ENCODE peak calls at places on chromosome 9, in four cellular contexts. V, O, U and D are unnamed samples.

GRCh38 chr9:36912620-36913019 is 121.4 kb downstream of the PAX5 start:
- DNase-seq in V (no peak), O (no peak), U (no peak), D (no peak)

GRCh38 chr9:126773004-126773607 is 31.7 kb upstream of the ZBTB43 start:
- DNase-seq in V (no peak), O (no peak), U (peak), D (peak)

GRCh38 chr9:116074658-116075057 is 78.9 kb upstream of the PAPPA start:
- DNase-seq in V (no peak), O (no peak), U (no peak), D (no peak)

GRCh38 chr9:3963266-3964019 is 336.4 kb downstream of the GLIS3 start:
- DNase-seq in V (peak), O (no peak), U (no peak), D (no peak)

GRCh38 chr9:38079410-38080105 is 10.5 kb upstream of the SHB start:
- DNase-seq in V (no peak), O (no peak), U (no peak), D (no peak)

GRCh38 chr9:84922051-84922450 is 252.5 kb downstream of the NTRK2 start:
- DNase-seq in V (no peak), O (no peak), U (no peak), D (no peak)

GRCh38 chr9:33921967-33922895 is 105.3 kb downstream of the UBE2R2 start:
- DNase-seq in V (no peak), O (no peak), U (peak), D (peak)

GRCh38 chr9:97425336-97425991 is 13.6 kb downstream of the TDRD7 start:
- DNase-seq in V (no peak), O (no peak), U (no peak), D (no peak)

GRCh38 chr9:33781736-33782135 is 13.6 kb upstream of the PRSS3 start:
- DNase-seq in V (no peak), O (no peak), U (no peak), D (no peak)

GRCh38 chr9:92312887-92313623 is 12.1 kb downstream of the NOL8 start:
- DNase-seq in V (no peak), O (no peak), U (no peak), D (no peak)

GRCh38 chr9:116550728-116551436 is 136.2 kb upstream of the TRIM32 start:
- DNase-seq in V (no peak), O (no peak), U (no peak), D (no peak)

GRCh38 chr9:70079364-70080103 is 35.9 kb downstream of the MAMDC2 start:
- DNase-seq in V (no peak), O (no peak), U (no peak), D (no peak)

GRCh38 chr9:116421006-116421538 is 266.0 kb upstream of the TRIM32 start:
- DNase-seq in V (no peak), O (no peak), U (no peak), D (no peak)

GRCh38 chr9:96367943-96368342 is 15.6 kb downstream of the SLC35D2 start:
- DNase-seq in V (no peak), O (no peak), U (no peak), D (no peak)

GRCh38 chr9:115132648-115133047 is 14.7 kb upstream of the TNC start:
- DNase-seq in V (no peak), O (peak), U (peak), D (no peak)

GRCh38 chr9:126791406-126792230 is 13.2 kb upstream of the ZBTB43 start:
- DNase-seq in V (peak), O (peak), U (peak), D (no peak)

GRCh38 chr9:13083973-13084528 is 195.4 kb downstream of the MPDZ start:
- DNase-seq in V (no peak), O (no peak), U (no peak), D (no peak)

GRCh38 chr9:98989036-98990000 is 45.6 kb downstream of the COL15A1 start:
- DNase-seq in V (no peak), O (peak), U (no peak), D (no peak)

GRCh38 chr9:80796662-80797426 is 892.5 kb downstream of the TLE1 start:
- DNase-seq in V (peak), O (no peak), U (no peak), D (no peak)

GRCh38 chr9:120916573-120916972 is 10.0 kb downstream of the TRAF1 start:
- DNase-seq in V (no peak), O (no peak), U (no peak), D (no peak)

GRCh38 chr9:38443597-38443996 is 19.3 kb upstream of the IGFBPL1 start:
- DNase-seq in V (no peak), O (no peak), U (no peak), D (no peak)